ENCODE peak calls at places on chromosomes 1 and 21, in eight cellular contexts. One of them, this sample, is unnamed.

GRCh38 chr1:163315773-163316374 is 5.9 kb upstream of the NUF2 start:
- DNase-seq in endothelial cell of umbilical vein: peak; percentile 63
- DNase-seq in suprapubic skin: no peak
- DNase-seq in GM12891: no peak
- DNase-seq in stomach: peak; percentile 27
- DNase-seq in GM12892: no peak
- DNase-seq in HCT116: no peak
- DNase-seq in A549: peak; percentile 10
- DNase-seq in this sample: peak; percentile 22

GRCh38 chr21:38913120-38913975 is 107.6 kb downstream of the ETS2 start:
- DNase-seq in GM12892: no peak
- DNase-seq in stomach: peak; percentile 93
- DNase-seq in endothelial cell of umbilical vein: peak; percentile 35
- DNase-seq in A549: peak; percentile 38
- DNase-seq in HCT116: peak; percentile 77
- DNase-seq in GM12891: no peak
- DNase-seq in suprapubic skin: peak; percentile 88
- DNase-seq in this sample: peak; percentile 92

GRCh38 chr1:184242507-184242943 is 144.3 kb upstream of the C1orf21 start:
- DNase-seq in HCT116: no peak
- DNase-seq in GM12892: no peak
- DNase-seq in stomach: no peak
- DNase-seq in GM12891: no peak
- DNase-seq in suprapubic skin: no peak
- DNase-seq in endothelial cell of umbilical vein: peak; percentile 69
- DNase-seq in A549: no peak
- DNase-seq in this sample: peak; percentile 63

GRCh38 chr1:114043046-114043445 is 63.8 kb downstream of the OLFML3 start:
- DNase-seq in GM12891: no peak
- DNase-seq in A549: no peak
- DNase-seq in GM12892: no peak
- DNase-seq in HCT116: no peak
- DNase-seq in suprapubic skin: no peak
- DNase-seq in stomach: no peak
- DNase-seq in endothelial cell of umbilical vein: peak; percentile 47
- DNase-seq in this sample: no peak

GRCh38 chr1:170707959-170708666 is 44.2 kb downstream of the PRRX1 start:
- DNase-seq in HCT116: peak; percentile 98
- DNase-seq in endothelial cell of umbilical vein: peak; percentile 96
- DNase-seq in GM12891: no peak
- DNase-seq in suprapubic skin: no peak
- DNase-seq in GM12892: no peak
- DNase-seq in A549: peak; percentile 34
- DNase-seq in stomach: no peak
- DNase-seq in this sample: no peak

GRCh38 chr1:53306168-53306567 is 21.7 kb downstream of the LRP8 start:
- DNase-seq in A549: no peak
- DNase-seq in suprapubic skin: no peak
- DNase-seq in GM12892: no peak
- DNase-seq in stomach: no peak
- DNase-seq in GM12891: no peak
- DNase-seq in endothelial cell of umbilical vein: no peak
- DNase-seq in HCT116: no peak
- DNase-seq in this sample: no peak

GRCh38 chr1:20728371-20729154 is 3.9 kb downstream of the SH2D5 start:
- DNase-seq in GM12891: no peak
- DNase-seq in stomach: peak; percentile 21
- DNase-seq in endothelial cell of umbilical vein: no peak
- DNase-seq in A549: no peak
- DNase-seq in HCT116: no peak
- DNase-seq in GM12892: no peak
- DNase-seq in suprapubic skin: peak; percentile 43
- DNase-seq in this sample: no peak

GRCh38 chr1:29691499-29691898 is 455.2 kb downstream of the PTPRU start:
- DNase-seq in HCT116: no peak
- DNase-seq in endothelial cell of umbilical vein: no peak
- DNase-seq in A549: no peak
- DNase-seq in GM12891: no peak
- DNase-seq in suprapubic skin: no peak
- DNase-seq in stomach: no peak
- DNase-seq in GM12892: no peak
- DNase-seq in this sample: no peak

GRCh38 chr1:34785875-34786470 is 5.0 kb downstream of the GJB3 start:
- DNase-seq in endothelial cell of umbilical vein: no peak
- DNase-seq in A549: no peak
- DNase-seq in suprapubic skin: peak; percentile 45
- DNase-seq in HCT116: no peak
- DNase-seq in stomach: no peak
- DNase-seq in GM12891: no peak
- DNase-seq in GM12892: no peak
- DNase-seq in this sample: no peak

GRCh38 chr1:161200992-161201827 is 957 bp upstream of the NDUFS2 start:
- DNase-seq in suprapubic skin: peak; percentile 87
- DNase-seq in endothelial cell of umbilical vein: peak; percentile 87
- DNase-seq in A549: no peak
- DNase-seq in GM12892: no peak
- DNase-seq in stomach: peak; percentile 49
- DNase-seq in GM12891: no peak
- DNase-seq in HCT116: no peak
- DNase-seq in this sample: peak; percentile 55

GRCh38 chr21:33402011-33402979 is 918 bp upstream of the IFNGR2 start:
- DNase-seq in A549: peak; percentile 43
- DNase-seq in stomach: peak; percentile 40
- DNase-seq in suprapubic skin: peak; percentile 87
- DNase-seq in endothelial cell of umbilical vein: peak; percentile 53
- DNase-seq in HCT116: no peak
- DNase-seq in GM12892: peak; percentile 67
- DNase-seq in GM12891: peak; percentile 56
- DNase-seq in this sample: peak; percentile 33
- TF ChIP-seq POLR2A in A549: no peak
- TF ChIP-seq POLR2A in stomach: no peak
- TF ChIP-seq POLR2A in suprapubic skin: no peak
- TF ChIP-seq POLR2A in endothelial cell of umbilical vein: no peak
- TF ChIP-seq POLR2A in HCT116: no peak
- TF ChIP-seq POLR2A in GM12892: no peak
- TF ChIP-seq POLR2A in GM12891: no peak
- TF ChIP-seq POLR2A in this sample: no peak

GRCh38 chr1:201184734-201185453 is 5.7 kb upstream of the IGFN1 start:
- DNase-seq in suprapubic skin: peak; percentile 52
- DNase-seq in A549: peak; percentile 29
- DNase-seq in GM12891: no peak
- DNase-seq in HCT116: peak; percentile 54
- DNase-seq in GM12892: no peak
- DNase-seq in endothelial cell of umbilical vein: peak; percentile 38
- DNase-seq in stomach: peak; percentile 33
- DNase-seq in this sample: peak; percentile 73
- TF ChIP-seq POLR2A in suprapubic skin: no peak
- TF ChIP-seq POLR2A in A549: no peak
- TF ChIP-seq POLR2A in GM12891: no peak
- TF ChIP-seq POLR2A in HCT116: no peak
- TF ChIP-seq POLR2A in GM12892: no peak
- TF ChIP-seq POLR2A in endothelial cell of umbilical vein: no peak
- TF ChIP-seq POLR2A in stomach: no peak
- TF ChIP-seq POLR2A in this sample: no peak

DNA sequence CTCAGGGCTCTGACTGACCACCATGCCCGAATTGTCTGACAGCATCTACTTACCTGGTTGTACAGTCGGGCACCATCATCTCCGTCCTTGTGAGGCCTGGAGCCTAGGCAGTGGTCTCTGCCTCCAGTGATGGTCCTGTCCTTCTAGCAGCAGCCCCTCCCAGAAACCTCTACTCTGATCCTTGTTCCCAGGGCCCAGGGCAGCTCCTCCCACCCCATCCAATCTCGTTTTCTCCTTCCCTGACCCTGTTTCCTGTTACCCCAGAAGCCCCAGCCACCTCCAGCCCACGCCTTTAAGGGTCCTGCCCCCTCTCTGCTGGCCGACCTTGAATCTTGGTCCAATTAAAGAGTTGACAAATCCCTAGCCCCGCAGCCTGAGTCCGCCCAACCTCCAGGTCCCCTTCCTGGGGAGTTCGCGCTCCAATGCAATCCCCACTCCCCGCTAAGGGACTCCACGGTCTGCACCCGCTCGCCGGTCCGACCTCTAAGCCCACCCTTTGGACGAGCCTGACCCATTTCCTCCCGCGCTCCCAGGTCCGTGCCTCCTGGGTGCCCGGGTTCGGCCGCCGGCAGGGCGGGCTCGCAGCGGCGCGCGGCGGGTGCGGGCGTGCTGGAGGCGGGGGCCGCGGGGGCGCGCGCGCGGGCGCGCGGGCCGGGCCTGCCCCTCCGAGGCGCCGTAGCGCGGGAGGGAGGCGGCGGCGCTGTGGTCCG is at the start of gene B4GALT2:
- DNase-seq in GM12891: peak; percentile 83
- DNase-seq in GM12892: peak; percentile 87
- DNase-seq in HCT116: no peak
- DNase-seq in endothelial cell of umbilical vein: peak; percentile 24
- DNase-seq in stomach: peak; percentile 43
- DNase-seq in A549: no peak
- DNase-seq in suprapubic skin: no peak
- DNase-seq in this sample: peak; percentile 68
- TF ChIP-seq POLR2A in GM12891: no peak
- TF ChIP-seq POLR2A in GM12892: peak; percentile 42
- TF ChIP-seq POLR2A in HCT116: peak; percentile 21
- TF ChIP-seq POLR2A in endothelial cell of umbilical vein: no peak
- TF ChIP-seq POLR2A in stomach: no peak
- TF ChIP-seq POLR2A in A549: peak; percentile 13
- TF ChIP-seq POLR2A in suprapubic skin: no peak
- TF ChIP-seq POLR2A in this sample: no peak

DNA sequence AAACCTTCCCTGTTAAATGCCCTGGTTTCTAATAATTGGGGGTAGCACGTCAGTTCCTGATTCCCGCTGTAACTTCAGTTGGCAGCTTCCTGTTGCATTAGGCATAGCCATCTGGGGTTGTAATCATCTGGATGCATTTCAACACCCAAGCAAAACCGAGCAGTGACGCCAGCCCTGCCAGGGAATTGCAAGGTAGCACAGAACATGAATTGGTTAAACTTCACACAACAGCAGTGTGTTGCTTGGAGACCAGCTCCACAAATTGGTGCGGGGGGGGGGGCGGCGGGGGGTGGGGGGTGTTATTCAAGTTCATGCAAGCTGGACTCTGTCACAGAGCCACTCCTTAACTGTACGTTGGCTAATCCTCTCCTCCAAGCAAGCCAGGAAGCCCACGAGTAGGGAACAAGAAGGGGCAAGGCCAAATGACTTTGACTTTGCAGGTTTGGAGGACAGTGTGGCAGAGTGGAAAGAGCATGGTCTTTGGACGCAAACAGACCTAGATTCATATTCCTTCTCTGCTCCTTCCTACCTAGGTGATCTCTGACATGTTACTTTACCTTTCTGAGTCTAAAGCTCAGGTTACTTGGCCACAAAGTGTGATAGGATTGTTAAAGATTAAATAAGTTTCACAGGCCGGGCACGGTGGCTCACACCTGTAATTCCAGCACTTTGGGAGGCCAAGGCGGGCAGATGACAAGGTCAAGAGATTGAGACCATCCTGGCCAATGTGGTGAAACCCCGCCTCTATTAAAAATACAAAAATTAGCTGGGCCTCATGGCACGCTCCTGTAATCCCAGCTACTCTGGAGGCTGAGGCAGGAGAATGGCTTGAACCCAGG is 4.7 kb downstream of the LAX1 start:
- DNase-seq in GM12891: no peak
- DNase-seq in GM12892: no peak
- DNase-seq in HCT116: no peak
- DNase-seq in suprapubic skin: peak; percentile 92
- DNase-seq in endothelial cell of umbilical vein: peak; percentile 68
- DNase-seq in A549: peak; percentile 25
- DNase-seq in stomach: peak; percentile 74
- DNase-seq in this sample: peak; percentile 85
- TF ChIP-seq POLR2A in GM12891: no peak
- TF ChIP-seq POLR2A in GM12892: no peak
- TF ChIP-seq POLR2A in HCT116: no peak
- TF ChIP-seq POLR2A in suprapubic skin: no peak
- TF ChIP-seq POLR2A in endothelial cell of umbilical vein: no peak
- TF ChIP-seq POLR2A in A549: no peak
- TF ChIP-seq POLR2A in stomach: no peak
- TF ChIP-seq POLR2A in this sample: peak; percentile 64

GRCh38 chr1:57012280-57012679 is 46.5 kb upstream of the C8B start:
- DNase-seq in HCT116: no peak
- DNase-seq in GM12891: no peak
- DNase-seq in GM12892: no peak
- DNase-seq in endothelial cell of umbilical vein: no peak
- DNase-seq in stomach: no peak
- DNase-seq in suprapubic skin: no peak
- DNase-seq in A549: no peak
- DNase-seq in this sample: no peak

GRCh38 chr1:57007472-57007871 is 41.7 kb upstream of the C8B start:
- DNase-seq in HCT116: no peak
- DNase-seq in GM12891: no peak
- DNase-seq in A549: no peak
- DNase-seq in stomach: no peak
- DNase-seq in suprapubic skin: no peak
- DNase-seq in endothelial cell of umbilical vein: no peak
- DNase-seq in GM12892: no peak
- DNase-seq in this sample: no peak

GRCh38 chr1:57013522-57013921 is 47.7 kb upstream of the C8B start:
- DNase-seq in A549: no peak
- DNase-seq in HCT116: no peak
- DNase-seq in stomach: no peak
- DNase-seq in GM12892: no peak
- DNase-seq in GM12891: no peak
- DNase-seq in endothelial cell of umbilical vein: no peak
- DNase-seq in suprapubic skin: no peak
- DNase-seq in this sample: no peak

GRCh38 chr1:57007948-57008347 is 42.1 kb upstream of the C8B start:
- DNase-seq in GM12892: no peak
- DNase-seq in A549: no peak
- DNase-seq in stomach: no peak
- DNase-seq in endothelial cell of umbilical vein: no peak
- DNase-seq in HCT116: no peak
- DNase-seq in suprapubic skin: no peak
- DNase-seq in GM12891: no peak
- DNase-seq in this sample: no peak

DNA sequence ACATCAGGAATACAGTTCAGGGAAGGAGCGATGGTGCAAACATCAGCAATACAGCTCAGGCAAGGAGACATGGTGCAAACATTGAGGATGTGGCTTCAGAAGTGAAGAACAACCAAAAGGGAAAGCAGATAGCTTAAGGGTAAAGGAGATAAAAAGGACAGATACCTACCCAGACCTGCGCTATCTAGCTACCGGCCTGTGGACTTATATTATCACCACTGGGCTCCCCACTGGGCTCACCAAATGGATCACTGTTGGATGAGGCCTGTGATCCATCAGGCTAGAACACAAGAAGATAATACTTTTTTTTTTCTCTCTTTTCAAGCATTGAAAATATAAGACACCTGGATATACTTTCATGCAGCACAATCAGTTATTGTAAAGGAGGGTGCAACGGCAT is 44.7 kb upstream of the C8B start:
- DNase-seq in suprapubic skin: no peak
- DNase-seq in GM12892: no peak
- DNase-seq in HCT116: no peak
- DNase-seq in GM12891: no peak
- DNase-seq in stomach: no peak
- DNase-seq in endothelial cell of umbilical vein: no peak
- DNase-seq in A549: no peak
- DNase-seq in this sample: no peak
- TF ChIP-seq POLR2A in suprapubic skin: no peak
- TF ChIP-seq POLR2A in GM12892: no peak
- TF ChIP-seq POLR2A in HCT116: no peak
- TF ChIP-seq POLR2A in GM12891: no peak
- TF ChIP-seq POLR2A in stomach: no peak
- TF ChIP-seq POLR2A in endothelial cell of umbilical vein: no peak
- TF ChIP-seq POLR2A in A549: no peak
- TF ChIP-seq POLR2A in this sample: no peak

GRCh38 chr1:87208936-87209335 is 119.7 kb upstream of the LMO4 start:
- DNase-seq in A549: no peak
- DNase-seq in suprapubic skin: no peak
- DNase-seq in stomach: no peak
- DNase-seq in endothelial cell of umbilical vein: no peak
- DNase-seq in HCT116: no peak
- DNase-seq in GM12892: no peak
- DNase-seq in GM12891: no peak
- DNase-seq in this sample: no peak
- TF ChIP-seq POLR2A in A549: no peak
- TF ChIP-seq POLR2A in suprapubic skin: no peak
- TF ChIP-seq POLR2A in stomach: no peak
- TF ChIP-seq POLR2A in endothelial cell of umbilical vein: no peak
- TF ChIP-seq POLR2A in HCT116: no peak
- TF ChIP-seq POLR2A in GM12892: no peak
- TF ChIP-seq POLR2A in GM12891: no peak
- TF ChIP-seq POLR2A in this sample: no peak